ENCODE peak calls at places on chromosome 16, in nine cellular contexts. Y is heart left ventricle, I is testis, W is Calu3, Z is AG10803, F is endothelial cell, V is AG09319, L is suprapubic skin, E is stomach. X is an unnamed sample.

GRCh38 chr16:65781363-65781762 is 585.1 kb upstream of the CDH5 start:
- DNase-seq in Y (no peak), I (no peak), W (no peak), Z (no peak), F (no peak), V (no peak), L (no peak), E (no peak), X (no peak)

GRCh38 chr16:66508261-66508913 is 41.5 kb downstream of the TK2 start:
- DNase-seq in Y (peak; percentile 17), I (no peak), W (peak; percentile 87), Z (no peak), F (no peak), V (no peak), L (peak; percentile 57), E (peak; percentile 37), X (peak; percentile 86)

GRCh38 chr16:28585674-28586073 is 11.2 kb downstream of the SULT1A2 start:
- DNase-seq in Y (no peak), I (peak; percentile 36), W (no peak), Z (no peak), F (no peak), V (no peak), L (no peak), E (peak; percentile 77), X (no peak)

GRCh38 chr16:52318259-52319008 is 228.5 kb downstream of the TOX3 start:
- DNase-seq in Y (no peak), I (no peak), W (no peak), Z (no peak), F (no peak), V (no peak), L (no peak), E (no peak), X (no peak)

GRCh38 chr16:14496047-14496770 is 133.9 kb downstream of the PARN start:
- DNase-seq in Y (no peak), I (no peak), W (no peak), Z (no peak), F (no peak), V (no peak), L (no peak), E (no peak), X (no peak)

GRCh38 chr16:15879255-15879804 is 9.1 kb downstream of the CEP20 start:
- DNase-seq in Y (no peak), I (no peak), W (no peak), Z (peak; percentile 96), F (no peak), V (peak; percentile 86), L (no peak), E (no peak), X (no peak)

GRCh38 chr16:1492082-1492922 is 858 bp upstream of the TELO2 start:
- DNase-seq in Y (no peak), I (no peak), W (no peak), Z (no peak), F (no peak), V (no peak), L (no peak), E (no peak), X (no peak)

GRCh38 chr16:11757671-11758545 is 15.3 kb upstream of the TXNDC11 start:
- DNase-seq in Y (no peak), I (peak; percentile 67), W (peak; percentile 50), Z (peak; percentile 18), F (no peak), V (no peak), L (no peak), E (no peak), X (no peak)

GRCh38 chr16:21727344-21727743 is 63.6 kb downstream of the OTOA start:
- DNase-seq in Y (no peak), I (no peak), W (no peak), Z (no peak), F (no peak), V (no peak), L (no peak), E (no peak), X (no peak)

GRCh38 chr16:22052985-22053384 is 39.4 kb upstream of the VWA3A start:
- DNase-seq in Y (no peak), I (no peak), W (no peak), Z (no peak), F (no peak), V (no peak), L (no peak), E (no peak), X (no peak)

GRCh38 chr16:4677390-4677789 is 16.0 kb upstream of the NUDT16L1 start:
- DNase-seq in Y (peak; percentile 81), I (no peak), W (no peak), Z (no peak), F (no peak), V (no peak), L (no peak), E (no peak), X (no peak)

GRCh38 chr16:14600164-14600563 is 29.9 kb downstream of the PARN start:
- DNase-seq in Y (no peak), I (no peak), W (peak; percentile 30), Z (peak; percentile 41), F (no peak), V (peak; percentile 2), L (no peak), E (no peak), X (no peak)

GRCh38 chr16:75250809-75251279 is 580 bp downstream of the BCAR1 start:
- DNase-seq in Y (no peak), I (no peak), W (peak; percentile 89), Z (no peak), F (no peak), V (no peak), L (no peak), E (peak; percentile 80), X (no peak)

GRCh38 chr16:4612474-4612931 is 2.2 kb downstream of the UBALD1 start:
- DNase-seq in Y (no peak), I (no peak), W (no peak), Z (no peak), F (no peak), V (no peak), L (no peak), E (no peak), X (no peak)

GRCh38 chr16:7849891-7850290 is 517.2 kb downstream of the RBFOX1 start:
- DNase-seq in Y (no peak), I (no peak), W (no peak), Z (no peak), F (no peak), V (no peak), L (no peak), E (no peak), X (no peak)

GRCh38 chr16:58628845-58629680 is 563 bp downstream of the CNOT1 start:
- DNase-seq in Y (peak; percentile 47), I (peak; percentile 79), W (peak; percentile 35), Z (peak; percentile 6), F (peak; percentile 18), V (no peak), L (peak; percentile 80), E (peak; percentile 64), X (peak; percentile 74)

GRCh38 chr16:17921357-17921978 is 415.1 kb downstream of the NPIPA8 start:
- DNase-seq in Y (no peak), I (peak; percentile 76), W (peak; percentile 13), Z (peak; percentile 12), F (peak; percentile 53), V (no peak), L (no peak), E (no peak), X (no peak)

DNA sequence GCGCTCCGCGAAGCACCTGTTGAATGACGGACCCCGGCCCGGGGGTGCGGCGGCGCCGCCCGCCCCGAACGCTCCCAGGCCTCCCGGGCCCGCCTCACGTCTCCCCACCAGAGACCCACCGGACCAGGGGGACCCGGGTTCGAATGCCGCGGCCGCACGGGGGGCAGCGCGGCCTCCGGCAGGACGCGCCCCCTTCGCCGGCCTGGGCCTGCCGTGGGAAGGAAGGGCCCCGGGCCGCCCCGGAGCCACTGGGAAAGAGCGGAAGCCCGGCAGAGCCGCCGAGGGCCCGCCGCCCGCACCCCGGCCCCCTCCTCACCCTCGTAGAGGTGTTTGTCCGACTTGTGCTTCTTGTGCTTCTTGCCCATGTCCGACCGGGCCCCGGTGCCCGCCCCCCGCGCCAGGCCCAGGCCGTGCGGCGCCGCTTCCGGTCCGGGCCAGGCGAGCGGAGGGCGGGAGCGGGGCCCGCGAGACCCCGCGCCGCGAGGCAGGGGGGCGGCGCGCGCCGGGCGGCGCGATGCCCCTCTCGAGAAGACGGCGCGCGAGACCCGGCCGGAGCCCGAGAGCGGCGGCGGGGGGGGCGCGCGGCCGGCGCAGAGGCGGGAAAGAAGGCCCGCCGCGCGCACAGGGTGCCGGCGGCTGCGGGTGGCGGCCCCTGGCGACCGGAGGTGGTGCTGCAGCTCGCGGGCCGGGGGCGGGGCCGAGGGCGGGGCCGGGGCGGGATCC is at the start of gene BRD7:
- DNase-seq in Y (peak; percentile 75), I (peak; percentile 67), W (peak; percentile 77), Z (peak; percentile 49), F (peak; percentile 84), V (no peak), L (no peak), E (peak; percentile 66), X (no peak)
- TF ChIP-seq CTCF in Y (peak; percentile 59), I (no peak), W (peak; percentile 61), Z (peak; percentile 27), F (peak; percentile 43), V (peak; percentile 15), L (no peak), E (no peak), X (peak; percentile 95)

GRCh38 chr16:85656351-85657266 is 32.1 kb downstream of the GINS2 start:
- DNase-seq in Y (no peak), I (no peak), W (no peak), Z (peak; percentile 37), F (no peak), V (no peak), L (no peak), E (no peak), X (no peak)
- TF ChIP-seq CTCF in Y (no peak), I (no peak), W (no peak), Z (no peak), F (no peak), V (no peak), L (no peak), E (no peak), X (no peak)

GRCh38 chr16:80948886-80949502 is 57.7 kb downstream of the CMC2 start:
- DNase-seq in Y (peak; percentile 40), I (peak; percentile 79), W (peak; percentile 43), Z (peak; percentile 47), F (peak; percentile 64), V (no peak), L (no peak), E (no peak), X (no peak)
- TF ChIP-seq CTCF in Y (peak; percentile 72), I (no peak), W (peak; percentile 50), Z (peak; percentile 61), F (peak; percentile 77), V (peak; percentile 40), L (peak; percentile 7), E (no peak), X (peak; percentile 21)

DNA sequence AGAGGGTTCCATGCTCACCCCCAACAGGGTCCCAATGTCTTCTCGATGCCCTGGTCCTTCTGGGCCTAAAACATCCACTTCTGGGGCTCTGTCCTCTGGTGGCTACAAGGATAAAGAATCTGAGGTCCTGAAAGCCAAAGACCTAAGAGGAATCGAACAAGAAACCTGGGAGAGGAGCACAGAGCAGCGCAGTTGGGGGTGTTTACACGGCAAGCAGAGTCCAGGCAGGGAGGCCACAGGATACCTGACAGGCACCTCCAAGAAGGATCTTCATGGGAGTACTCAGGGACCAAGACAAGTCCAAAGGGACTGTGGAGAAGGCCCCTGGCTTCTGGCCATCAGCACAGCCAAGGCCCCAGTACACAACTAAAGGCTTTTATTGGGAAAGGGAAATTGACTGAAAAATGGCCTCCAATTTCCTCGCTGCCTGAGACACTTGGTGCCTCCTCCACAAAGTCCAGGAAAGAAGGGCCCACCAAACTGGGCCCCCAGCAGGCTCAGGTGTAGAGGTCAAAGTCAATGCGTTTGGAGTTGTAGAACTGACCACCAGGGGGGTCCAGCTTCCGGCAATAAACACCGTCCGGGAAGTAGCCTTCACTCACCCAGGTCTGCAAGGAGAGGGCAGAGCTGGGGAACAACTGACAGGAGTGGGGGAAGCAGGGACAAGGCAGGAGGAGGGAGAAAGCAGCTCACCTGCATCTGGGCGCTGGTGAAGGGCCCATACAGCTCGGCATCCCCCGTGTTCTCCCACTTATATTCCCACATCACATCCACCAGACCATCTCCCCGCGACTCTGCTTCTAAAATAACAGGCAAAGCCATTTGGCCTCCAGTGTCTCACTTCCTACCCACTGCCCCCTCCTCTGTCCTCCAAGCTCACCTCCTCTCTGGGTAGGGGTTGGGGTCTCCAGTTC is 2.4 kb downstream of the CD2BP2 start:
- DNase-seq in Y (no peak), I (no peak), W (no peak), Z (no peak), F (no peak), V (no peak), L (peak; percentile 62), E (no peak), X (no peak)
- TF ChIP-seq CTCF in Y (no peak), I (no peak), W (no peak), Z (no peak), F (peak; percentile 55), V (no peak), L (no peak), E (no peak), X (no peak)